ENCODE peak calls at places on chromosomes 11 and 22, in six cellular contexts. C is K562, A is SK-N-SH, K is upper lobe of left lung, U is HepG2, P is transverse colon. Q is an unnamed sample.

GRCh38 chr11:111422494-111423249 is 43.6 kb upstream of the POU2AF1 start:
- DNase-seq in P (peak; percentile 77), U (peak; percentile 82), K (peak; percentile 35), C (peak; percentile 41), A (peak; percentile 64), Q (peak; percentile 79)

GRCh38 chr11:94513091-94513490 is 830 bp downstream of the C11orf97 start:
- DNase-seq in P (peak; percentile 38), U (peak; percentile 72), C (no peak), A (no peak), K (no peak), Q (no peak)

GRCh38 chr22:50342651-50343540 is at the start of gene PPP6R2:
- DNase-seq in U (peak; percentile 40), P (peak; percentile 88), C (peak; percentile 85), K (peak; percentile 99), A (peak; percentile 97), Q (peak; percentile 86)

GRCh38 chr11:1953489-1954284 is 6.6 kb downstream of the MRPL23 start:
- DNase-seq in K (peak; percentile 81), U (no peak), C (no peak), A (no peak), P (no peak), Q (no peak)

GRCh38 chr11:110968348-110969062 is 256.3 kb upstream of the ARHGAP20 start:
- DNase-seq in K (no peak), A (no peak), U (no peak), P (no peak), C (no peak), Q (no peak)

GRCh38 chr11:61685611-61685955 is 5.4 kb downstream of the DAGLA start:
- DNase-seq in U (no peak), C (no peak), K (no peak), P (no peak), A (no peak), Q (no peak)

GRCh38 chr11:131331546-131331945 is 38.9 kb upstream of the NTM start:
- DNase-seq in P (no peak), K (no peak), A (no peak), C (no peak), U (no peak), Q (no peak)

GRCh38 chr11:17547051-17547577 is at the start of gene OTOG:
- DNase-seq in K (peak; percentile 62), C (peak; percentile 32), P (no peak), A (peak; percentile 42), U (no peak), Q (no peak)

GRCh38 chr11:103806130-103806900 is 230.1 kb upstream of the DDI1 start:
- DNase-seq in K (no peak), C (no peak), P (no peak), U (no peak), A (no peak), Q (no peak)

GRCh38 chr22:47457509-47458300 is 695.3 kb downstream of the TBC1D22A start:
- DNase-seq in U (no peak), K (no peak), P (no peak), A (no peak), C (no peak), Q (no peak)

GRCh38 chr11:19849107-19849789 is 136.6 kb downstream of the NAV2 start:
- DNase-seq in K (no peak), A (no peak), P (no peak), U (no peak), C (no peak), Q (peak; percentile 34)

GRCh38 chr11:57347336-57347735 is 9.2 kb downstream of the P2RX3 start:
- DNase-seq in A (no peak), K (peak; percentile 43), U (no peak), C (no peak), P (no peak), Q (no peak)

GRCh38 chr11:605286-606129 is 10.2 kb downstream of the IRF7 start:
- DNase-seq in K (peak; percentile 68), P (no peak), A (no peak), C (no peak), U (no peak), Q (no peak)

GRCh38 chr11:606245-606644 is 9.5 kb downstream of the IRF7 start:
- DNase-seq in P (no peak), U (no peak), A (peak; percentile 92), C (no peak), K (peak; percentile 90), Q (peak; percentile 80)

GRCh38 chr11:608751-609354 is 6.9 kb downstream of the IRF7 start:
- DNase-seq in U (no peak), C (no peak), A (no peak), P (no peak), K (peak; percentile 73), Q (no peak)

GRCh38 chr11:607971-608659 is 7.6 kb downstream of the IRF7 start:
- DNase-seq in U (no peak), A (no peak), C (no peak), K (peak; percentile 79), P (no peak), Q (no peak)

GRCh38 chr11:607020-607780 is 8.6 kb downstream of the IRF7 start:
- DNase-seq in U (no peak), A (no peak), P (no peak), C (no peak), K (peak; percentile 82), Q (no peak)
- TF ChIP-seq EP300 in U (no peak), A (no peak), P (no peak), C (no peak), K (no peak), Q (no peak)

GRCh38 chr22:31616315-31616980 is 45.6 kb downstream of the PISD start:
- DNase-seq in A (no peak), K (peak; percentile 56), C (no peak), U (peak; percentile 31), P (no peak), Q (no peak)

GRCh38 chr22:31620756-31621480 is 41.1 kb downstream of the PISD start:
- DNase-seq in P (no peak), A (no peak), U (no peak), C (no peak), K (no peak), Q (no peak)

GRCh38 chr22:31618057-31618456 is 44.0 kb downstream of the PISD start:
- DNase-seq in U (no peak), A (no peak), C (no peak), K (peak; percentile 81), P (no peak), Q (no peak)

GRCh38 chr22:31619611-31620300 is 42.3 kb downstream of the PISD start:
- DNase-seq in A (no peak), C (no peak), P (no peak), K (no peak), U (no peak), Q (no peak)

DNA sequence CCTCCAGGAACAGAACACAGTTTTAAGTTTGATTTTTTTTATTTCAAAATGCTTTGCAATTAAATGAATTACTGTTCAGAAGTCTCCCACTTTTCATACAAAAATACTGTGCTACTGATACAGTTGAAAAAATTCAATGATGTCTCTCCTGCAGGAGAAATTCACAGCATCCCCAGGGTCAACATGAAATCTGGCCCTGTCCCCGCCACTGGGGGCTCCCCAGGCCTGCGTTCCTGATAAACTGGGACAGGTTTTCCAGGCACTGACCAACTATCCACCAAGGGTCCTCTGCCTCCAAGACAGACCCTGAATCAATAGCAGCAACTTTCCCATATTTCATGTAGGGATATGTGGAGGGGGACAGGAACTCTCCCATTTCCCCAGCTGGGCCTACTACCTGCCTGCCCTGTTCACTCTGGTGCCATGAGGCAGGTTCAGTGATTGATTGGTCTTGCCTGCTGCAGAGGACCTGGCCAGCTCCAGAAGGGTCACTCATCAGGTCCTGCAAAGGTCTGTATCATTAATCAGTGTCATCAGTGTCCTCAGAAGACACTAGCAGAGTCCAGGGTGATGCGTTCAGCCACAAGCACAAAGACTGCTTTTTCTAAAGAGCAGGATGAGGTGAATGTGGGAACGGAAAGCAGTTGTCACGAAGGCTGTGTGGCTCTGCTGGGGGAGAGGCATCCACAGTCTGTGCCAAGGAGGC is 43.4 kb downstream of the PISD start:
- DNase-seq in U (no peak), A (no peak), K (no peak), P (no peak), C (no peak), Q (no peak)
- TF ChIP-seq POLR2AphosphoS5 in U (no peak), A (no peak), K (no peak), P (no peak), C (no peak), Q (no peak)

DNA sequence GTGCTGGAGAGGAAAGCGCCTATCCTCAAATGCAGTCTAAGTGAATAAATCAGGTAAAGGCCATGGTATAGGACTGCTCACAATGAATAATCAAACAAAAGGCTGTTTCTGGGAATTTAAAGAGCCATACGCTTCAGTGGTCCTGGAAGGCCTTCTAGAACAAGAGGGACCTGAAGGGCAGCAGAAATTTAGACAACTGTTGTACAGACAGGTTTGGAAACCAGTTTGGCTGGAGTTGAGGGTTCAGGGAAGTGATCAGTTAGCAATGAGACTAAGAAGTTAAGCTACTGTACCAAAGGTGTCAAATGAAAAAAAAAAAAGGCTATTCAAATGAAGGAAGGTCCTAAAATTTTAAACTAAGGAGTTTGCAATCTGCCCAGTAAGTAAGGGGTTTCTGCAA is 56.6 kb upstream of the SCUBE2 start:
- DNase-seq in A (no peak), C (no peak), P (no peak), K (no peak), U (no peak), Q (no peak)
- H3K4me1 ChIP-seq in A (no peaks in the 10 kb centered on the region), C (no peaks in the 10 kb centered on the region), P (no peaks in the 10 kb centered on the region), K (no peaks in the 10 kb centered on the region), U (no peaks in the 10 kb centered on the region), Q (no peaks in the 10 kb centered on the region)

GRCh38 chr22:20981787-20982562 is at the start of gene LZTR1:
- DNase-seq in U (peak; percentile 70), K (peak; percentile 96), P (peak; percentile 86), A (peak; percentile 94), C (peak; percentile 100), Q (peak; percentile 83)
- TF ChIP-seq EP300 in U (peak; percentile 41), K (no peak), P (no peak), A (no peak), C (no peak), Q (no peak)

DNA sequence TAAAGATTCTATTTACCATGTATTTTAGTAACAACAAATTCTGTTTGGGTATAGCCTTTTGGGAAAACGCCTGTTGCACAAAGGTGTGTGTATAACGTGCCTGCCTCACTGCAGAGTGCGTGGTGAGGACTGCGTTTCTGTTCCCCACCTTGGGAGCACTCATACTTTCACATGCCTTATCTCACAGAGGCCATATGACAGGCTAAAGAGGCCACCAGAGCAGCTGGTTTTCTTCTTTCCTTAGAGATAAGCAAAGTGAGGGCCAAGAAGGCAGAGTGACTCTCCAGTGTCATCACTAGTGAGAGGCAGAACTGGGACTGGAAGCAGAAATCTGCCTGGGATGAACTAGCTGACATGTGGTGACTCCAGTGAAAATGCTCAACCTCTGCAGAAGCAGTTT is 369.2 kb upstream of the NARS2 start:
- DNase-seq in U (no peak), A (peak; percentile 63), P (no peak), K (no peak), C (peak; percentile 20), Q (no peak)
- TF ChIP-seq POLR2AphosphoS5 in U (no peak), A (no peak), P (no peak), K (no peak), C (peak; percentile 74), Q (no peak)

GRCh38 chr22:43011079-43011478 is 3.9 kb downstream of the PACSIN2 start:
- DNase-seq in A (no peak), C (no peak), U (peak; percentile 45), P (no peak), K (no peak), Q (peak; percentile 57)
- H3K4me1 ChIP-seq in A (no peaks in the 10 kb centered on the region), C (peaks cover 31% of the 10 kb centered on the region), U (peaks cover 81% of the 10 kb centered on the region), P (peaks cover 69% of the 10 kb centered on the region), K (peaks cover 65% of the 10 kb centered on the region), Q (peaks cover 83% of the 10 kb centered on the region)

DNA sequence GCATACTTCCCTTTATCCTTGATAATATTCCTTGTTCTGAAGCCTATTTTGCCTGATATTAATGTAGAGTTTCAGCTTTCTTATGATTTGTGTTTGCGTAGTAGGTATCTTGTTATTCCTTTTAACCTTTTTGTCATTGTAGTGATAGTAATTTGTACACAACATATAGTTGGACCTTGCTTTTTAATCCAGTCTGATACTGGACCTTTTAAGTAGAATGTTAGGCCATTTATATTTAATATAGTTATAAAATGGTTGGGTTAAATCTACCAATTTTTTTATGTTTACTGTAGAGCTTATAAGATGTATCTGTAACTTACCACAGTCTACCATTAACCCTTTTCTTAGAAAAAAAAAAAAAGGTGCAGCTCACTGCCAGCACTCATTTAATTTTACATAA is 8.6 kb upstream of the PITPNB start:
- DNase-seq in K (no peak), C (no peak), P (no peak), U (no peak), A (no peak), Q (no peak)
- TF ChIP-seq EP300 in K (no peak), C (no peak), P (no peak), U (no peak), A (no peak), Q (no peak)

Q was measured in stomach.